ENCODE peak calls at places on chromosomes 2 and 18, in eight cellular contexts. R is RKO, M is mucosa of descending colon, S is GM10248, O is brain microvascular endothelial cell, I is heart right ventricle, Z is GM06990, U is NCI-H345. L is an unnamed sample.

GRCh38 chr2:219308142-219309093 is 783 bp downstream of the PTPRN start:
- DNase-seq in M (peak), I (peak), O (peak), Z (peak), S (peak), R (peak), U (peak), L (no peak)

GRCh38 chr2:44549856-44550255 is 188.1 kb downstream of the CAMKMT start:
- DNase-seq in U (no peak), R (no peak), I (no peak), M (no peak), S (no peak), O (peak), Z (no peak), L (no peak)

GRCh38 chr2:43269074-43269572 is 42.7 kb upstream of the ZFP36L2 start:
- DNase-seq in Z (no peak), M (peak), U (no peak), R (no peak), O (peak), S (no peak), I (peak), L (peak)

GRCh38 chr2:120881981-120882788 is 146.5 kb downstream of the GLI2 start:
- DNase-seq in U (no peak), O (no peak), M (no peak), I (no peak), R (no peak), Z (no peak), S (no peak), L (no peak)

GRCh38 chr2:85413592-85414421 is 3.6 kb upstream of the CAPG start:
- DNase-seq in S (no peak), R (peak), I (no peak), Z (no peak), O (no peak), M (peak), U (no peak), L (no peak)

GRCh38 chr18:41038071-41038470 is 917.0 kb upstream of the PIK3C3 start:
- DNase-seq in S (no peak), Z (no peak), R (no peak), M (no peak), O (no peak), U (no peak), I (no peak), L (no peak)

GRCh38 chr18:48133675-48134251 is 203.3 kb upstream of the SMAD2 start:
- DNase-seq in I (no peak), Z (no peak), M (peak), R (no peak), S (no peak), U (peak), O (no peak), L (no peak)

GRCh38 chr2:135378591-135378990 is 152.4 kb downstream of the ZRANB3 start:
- DNase-seq in R (no peak), M (no peak), U (no peak), I (no peak), S (no peak), Z (no peak), O (no peak), L (no peak)

GRCh38 chr2:100243671-100244030 is 78.7 kb downstream of the LONRF2 start:
- DNase-seq in R (no peak), Z (no peak), U (no peak), S (no peak), M (no peak), I (no peak), O (no peak), L (no peak)

GRCh38 chr2:102664439-102665042 is 45.2 kb downstream of the SLC9A2 start:
- DNase-seq in Z (peak), R (peak), I (no peak), S (peak), U (no peak), M (no peak), O (peak), L (no peak)